ENCODE peak calls at places on chromosomes 2 and 18, in four cellular contexts. One of them, this sample, is unnamed.
A peak's percentile ranks its signal among the peaks of the same experiment; 100 is the strongest.

GRCh38 chr18:39345321-39345720 is 1779.7 kb upstream of the CELF4 start:
- DNase-seq in stimulated activated CD8-positive, alpha-beta memory T cell treated with anti-CD3 and anti-CD28 coated beads, Interleukin-4, amount 100 ng/mL, for 4 hours: no peak
- DNase-seq in GM12865: no peak
- DNase-seq in H7: no peak
- DNase-seq in this sample: no peak

GRCh38 chr2:84971799-84972790 is 1.1 kb downstream of the KCMF1 start:
- DNase-seq in stimulated activated CD8-positive, alpha-beta memory T cell treated with anti-CD3 and anti-CD28 coated beads, Interleukin-4, amount 100 ng/mL, for 4 hours: peak; percentile 47
- DNase-seq in GM12865: peak; percentile 75
- DNase-seq in H7: no peak
- DNase-seq in this sample: no peak

GRCh38 chr2:20620696-20621365 is 30.1 kb downstream of the HS1BP3 start:
- DNase-seq in stimulated activated CD8-positive, alpha-beta memory T cell treated with anti-CD3 and anti-CD28 coated beads, Interleukin-4, amount 100 ng/mL, for 4 hours: no peak
- DNase-seq in GM12865: no peak
- DNase-seq in H7: no peak
- DNase-seq in this sample: no peak

GRCh38 chr2:119480184-119480583 is 44.1 kb downstream of the SCTR start:
- DNase-seq in stimulated activated CD8-positive, alpha-beta memory T cell treated with anti-CD3 and anti-CD28 coated beads, Interleukin-4, amount 100 ng/mL, for 4 hours: no peak
- DNase-seq in GM12865: no peak
- DNase-seq in H7: no peak
- DNase-seq in this sample: no peak

GRCh38 chr2:148486655-148487054 is 157.9 kb upstream of the EPC2 start:
- DNase-seq in stimulated activated CD8-positive, alpha-beta memory T cell treated with anti-CD3 and anti-CD28 coated beads, Interleukin-4, amount 100 ng/mL, for 4 hours: no peak
- DNase-seq in GM12865: no peak
- DNase-seq in H7: no peak
- DNase-seq in this sample: no peak

GRCh38 chr2:141341444-141341843 is 789.4 kb downstream of the LRP1B start:
- DNase-seq in stimulated activated CD8-positive, alpha-beta memory T cell treated with anti-CD3 and anti-CD28 coated beads, Interleukin-4, amount 100 ng/mL, for 4 hours: no peak
- DNase-seq in GM12865: no peak
- DNase-seq in H7: no peak
- DNase-seq in this sample: peak; percentile 70

GRCh38 chr2:33477473-33478468 is 1.3 kb downstream of the RASGRP3 start:
- DNase-seq in stimulated activated CD8-positive, alpha-beta memory T cell treated with anti-CD3 and anti-CD28 coated beads, Interleukin-4, amount 100 ng/mL, for 4 hours: no peak
- DNase-seq in GM12865: peak; percentile 91
- DNase-seq in H7: no peak
- DNase-seq in this sample: no peak

GRCh38 chr2:68193774-68194372 is 36.2 kb downstream of the PNO1 start:
- DNase-seq in stimulated activated CD8-positive, alpha-beta memory T cell treated with anti-CD3 and anti-CD28 coated beads, Interleukin-4, amount 100 ng/mL, for 4 hours: no peak
- DNase-seq in GM12865: no peak
- DNase-seq in H7: no peak
- DNase-seq in this sample: peak; percentile 66

GRCh38 chr2:226679389-226680057 is 120.1 kb downstream of the IRS1 start:
- DNase-seq in stimulated activated CD8-positive, alpha-beta memory T cell treated with anti-CD3 and anti-CD28 coated beads, Interleukin-4, amount 100 ng/mL, for 4 hours: no peak
- DNase-seq in GM12865: no peak
- DNase-seq in H7: no peak
- DNase-seq in this sample: no peak

GRCh38 chr2:150063432-150063889 is 424.0 kb downstream of the RND3 start:
- DNase-seq in stimulated activated CD8-positive, alpha-beta memory T cell treated with anti-CD3 and anti-CD28 coated beads, Interleukin-4, amount 100 ng/mL, for 4 hours: no peak
- DNase-seq in GM12865: no peak
- DNase-seq in H7: no peak
- DNase-seq in this sample: peak; percentile 19

GRCh38 chr2:109497447-109497846 is 116.3 kb downstream of the SEPTIN10 start:
- DNase-seq in stimulated activated CD8-positive, alpha-beta memory T cell treated with anti-CD3 and anti-CD28 coated beads, Interleukin-4, amount 100 ng/mL, for 4 hours: no peak
- DNase-seq in GM12865: no peak
- DNase-seq in H7: no peak
- DNase-seq in this sample: no peak

GRCh38 chr18:50104421-50104820 is 90.5 kb downstream of the MYO5B start:
- DNase-seq in stimulated activated CD8-positive, alpha-beta memory T cell treated with anti-CD3 and anti-CD28 coated beads, Interleukin-4, amount 100 ng/mL, for 4 hours: no peak
- DNase-seq in GM12865: no peak
- DNase-seq in H7: no peak
- DNase-seq in this sample: no peak

GRCh38 chr2:71716697-71717624 is 263.6 kb downstream of the DYSF start:
- DNase-seq in stimulated activated CD8-positive, alpha-beta memory T cell treated with anti-CD3 and anti-CD28 coated beads, Interleukin-4, amount 100 ng/mL, for 4 hours: no peak
- DNase-seq in GM12865: no peak
- DNase-seq in H7: no peak
- DNase-seq in this sample: peak; percentile 78